ENCODE peak calls at places on chromosomes 11 and 22, in six cellular contexts. One of them, this sample, is unnamed.
A peak's percentile ranks its signal among the peaks of the same experiment; 100 is the strongest.

GRCh38 chr11:11022126-11022730 is 164.4 kb upstream of the ZBED5 start:
- DNase-seq in NCI-H82: peak; percentile 15
- DNase-seq in cardiac muscle cell: peak; percentile 50
- DNase-seq in nephron progenitor cell: no peak
- DNase-seq in neural crest cell: no peak
- DNase-seq in left ventricle myocardium inferior: no peak
- DNase-seq in this sample: no peak

GRCh38 chr11:100619484-100619883 is 67.6 kb upstream of the ARHGAP42 start:
- DNase-seq in NCI-H82: no peak
- DNase-seq in cardiac muscle cell: peak; percentile 17
- DNase-seq in nephron progenitor cell: no peak
- DNase-seq in neural crest cell: no peak
- DNase-seq in left ventricle myocardium inferior: no peak
- DNase-seq in this sample: no peak

GRCh38 chr11:86869966-86870570 is 69.7 kb downstream of the PRSS23 start:
- DNase-seq in NCI-H82: peak; percentile 59
- DNase-seq in cardiac muscle cell: peak; percentile 78
- DNase-seq in nephron progenitor cell: peak; percentile 70
- DNase-seq in neural crest cell: peak; percentile 70
- DNase-seq in left ventricle myocardium inferior: peak; percentile 49
- DNase-seq in this sample: peak; percentile 77

GRCh38 chr11:128898580-128899344 is 7.6 kb downstream of the KCNJ5 start:
- DNase-seq in NCI-H82: no peak
- DNase-seq in cardiac muscle cell: no peak
- DNase-seq in nephron progenitor cell: no peak
- DNase-seq in neural crest cell: no peak
- DNase-seq in left ventricle myocardium inferior: no peak
- DNase-seq in this sample: no peak

GRCh38 chr11:16030664-16031063 is 325.7 kb downstream of the SOX6 start:
- DNase-seq in NCI-H82: peak; percentile 29
- DNase-seq in cardiac muscle cell: no peak
- DNase-seq in nephron progenitor cell: no peak
- DNase-seq in neural crest cell: no peak
- DNase-seq in left ventricle myocardium inferior: no peak
- DNase-seq in this sample: no peak

GRCh38 chr11:2930705-2931415 is 1.6 kb upstream of the PHLDA2 start:
- DNase-seq in NCI-H82: peak; percentile 20
- DNase-seq in cardiac muscle cell: peak; percentile 51
- DNase-seq in nephron progenitor cell: peak; percentile 66
- DNase-seq in neural crest cell: no peak
- DNase-seq in left ventricle myocardium inferior: peak; percentile 51
- DNase-seq in this sample: peak; percentile 67

GRCh38 chr11:74002832-74003231 is 6.1 kb downstream of the UCP3 start:
- DNase-seq in NCI-H82: no peak
- DNase-seq in cardiac muscle cell: no peak
- DNase-seq in nephron progenitor cell: no peak
- DNase-seq in neural crest cell: no peak
- DNase-seq in left ventricle myocardium inferior: no peak
- DNase-seq in this sample: no peak

GRCh38 chr22:19120829-19121630 is 1.2 kb downstream of the DGCR2 start:
- DNase-seq in NCI-H82: no peak
- DNase-seq in cardiac muscle cell: no peak
- DNase-seq in nephron progenitor cell: peak; percentile 49
- DNase-seq in neural crest cell: no peak
- DNase-seq in left ventricle myocardium inferior: no peak
- DNase-seq in this sample: no peak

GRCh38 chr22:27718186-27719032 is 83.1 kb downstream of the MN1 start:
- DNase-seq in NCI-H82: no peak
- DNase-seq in cardiac muscle cell: peak; percentile 91
- DNase-seq in nephron progenitor cell: peak; percentile 17
- DNase-seq in neural crest cell: no peak
- DNase-seq in left ventricle myocardium inferior: peak; percentile 70
- DNase-seq in this sample: peak; percentile 79

GRCh38 chr11:441043-441417 is 781 bp downstream of the ANO9 start:
- DNase-seq in NCI-H82: no peak
- DNase-seq in cardiac muscle cell: no peak
- DNase-seq in nephron progenitor cell: no peak
- DNase-seq in neural crest cell: no peak
- DNase-seq in left ventricle myocardium inferior: no peak
- DNase-seq in this sample: no peak

GRCh38 chr11:19864141-19865120 is 151.8 kb downstream of the NAV2 start:
- DNase-seq in NCI-H82: peak; percentile 3
- DNase-seq in cardiac muscle cell: peak; percentile 42
- DNase-seq in nephron progenitor cell: no peak
- DNase-seq in neural crest cell: no peak
- DNase-seq in left ventricle myocardium inferior: no peak
- DNase-seq in this sample: no peak

GRCh38 chr11:118001494-118001971 is 15.3 kb downstream of the IL10RA start:
- DNase-seq in NCI-H82: no peak
- DNase-seq in cardiac muscle cell: no peak
- DNase-seq in nephron progenitor cell: no peak
- DNase-seq in neural crest cell: no peak
- DNase-seq in left ventricle myocardium inferior: no peak
- DNase-seq in this sample: no peak

This sample was measured in heart right ventricle.